ENCODE peak calls at places on chromosomes 6 and 20, in seven cellular contexts. E is esophagus muscularis mucosa, K is transverse colon, U is HCT116, H is suprapubic skin, Z is endothelial cell of umbilical vein, T is upper lobe of left lung. D is an unnamed sample.

GRCh38 chr6:116190550-116190949 is 63.3 kb downstream of the TSPYL4 start:
- DNase-seq in E (no peak), K (no peak), U (no peak), H (no peak), Z (no peak), T (no peak), D (no peak)

GRCh38 chr6:139433647-139434419 is 59.4 kb upstream of the CITED2 start:
- DNase-seq in E (no peak), K (peak; percentile 11), U (no peak), H (no peak), Z (peak; percentile 6), T (no peak), D (no peak)

GRCh38 chr6:44021628-44022295 is 105.5 kb downstream of the MRPL14 start:
- DNase-seq in E (no peak), K (peak; percentile 7), U (no peak), H (peak; percentile 52), Z (no peak), T (no peak), D (no peak)

GRCh38 chr6:11384531-11385309 is 152.3 kb upstream of the NEDD9 start:
- DNase-seq in E (no peak), K (no peak), U (no peak), H (no peak), Z (no peak), T (no peak), D (no peak)

GRCh38 chr20:58149412-58150091 is 78.9 kb downstream of the ANKRD60 start:
- DNase-seq in E (no peak), K (no peak), U (no peak), H (no peak), Z (no peak), T (no peak), D (no peak)

GRCh38 chr20:34165246-34165645 is 53.2 kb upstream of the EIF2S2 start:
- DNase-seq in E (no peak), K (no peak), U (no peak), H (no peak), Z (peak; percentile 69), T (no peak), D (no peak)

GRCh38 chr20:56343861-56344381 is 14.9 kb upstream of the FAM210B start:
- DNase-seq in E (no peak), K (peak; percentile 21), U (no peak), H (no peak), Z (peak; percentile 35), T (peak; percentile 40), D (no peak)

GRCh38 chr6:82178084-82178758 is 69.3 kb downstream of the IBTK start:
- DNase-seq in E (no peak), K (no peak), U (no peak), H (no peak), Z (peak; percentile 56), T (no peak), D (no peak)

GRCh38 chr20:61856626-61857413 is 208.9 kb downstream of the TAF4 start:
- DNase-seq in E (no peak), K (no peak), U (no peak), H (no peak), Z (no peak), T (no peak), D (no peak)

GRCh38 chr6:14016432-14016831 is 91.7 kb downstream of the RNF182 start:
- DNase-seq in E (no peak), K (no peak), U (no peak), H (no peak), Z (no peak), T (no peak), D (no peak)

GRCh38 chr6:51199272-51199671 is 380.6 kb downstream of the TFAP2B start:
- DNase-seq in E (no peak), K (no peak), U (no peak), H (no peak), Z (no peak), T (no peak), D (no peak)

GRCh38 chr6:7237653-7238190 is 75.3 kb downstream of the SSR1 start:
- DNase-seq in E (no peak), K (no peak), U (no peak), H (peak; percentile 11), Z (no peak), T (no peak), D (no peak)

GRCh38 chr6:105087571-105088211 is 92.1 kb downstream of the POPDC3 start:
- DNase-seq in E (no peak), K (peak; percentile 23), U (peak; percentile 41), H (no peak), Z (peak; percentile 54), T (peak; percentile 34), D (no peak)

GRCh38 chr6:163533443-163533842 is 118.9 kb downstream of the QKI start:
- DNase-seq in E (no peak), K (no peak), U (no peak), H (no peak), Z (peak; percentile 54), T (no peak), D (no peak)

GRCh38 chr6:92469429-92469828 is 949.9 kb downstream of the EPHA7 start:
- DNase-seq in E (no peak), K (no peak), U (no peak), H (no peak), Z (no peak), T (no peak), D (no peak)

GRCh38 chr6:28720357-28721231 is 194.9 kb downstream of the GPX5 start:
- DNase-seq in E (peak; percentile 53), K (no peak), U (no peak), H (no peak), Z (no peak), T (no peak), D (no peak)

GRCh38 chr6:149935246-149935645 is 6.6 kb upstream of the ULBP2 start:
- DNase-seq in E (no peak), K (no peak), U (no peak), H (no peak), Z (no peak), T (no peak), D (peak; percentile 79)

GRCh38 chr6:26445934-26446667 is 5.8 kb downstream of the BTN3A3 start:
- DNase-seq in E (no peak), K (no peak), U (no peak), H (no peak), Z (no peak), T (no peak), D (no peak)

GRCh38 chr20:2140561-2140960 is 38.9 kb downstream of the STK35 start:
- DNase-seq in E (no peak), K (peak; percentile 35), U (no peak), H (no peak), Z (no peak), T (peak; percentile 31), D (no peak)

GRCh38 chr6:158531970-158532369 is 27.9 kb upstream of the TMEM181 start:
- DNase-seq in E (no peak), K (no peak), U (no peak), H (no peak), Z (no peak), T (no peak), D (peak; percentile 58)

GRCh38 chr6:90274481-90275030 is 22.1 kb downstream of the BACH2 start:
- DNase-seq in E (no peak), K (peak; percentile 60), U (no peak), H (no peak), Z (no peak), T (peak; percentile 45), D (no peak)

GRCh38 chr6:21595951-21596378 is 2.4 kb downstream of the SOX4 start:
- DNase-seq in E (no peak), K (peak; percentile 23), U (no peak), H (no peak), Z (no peak), T (no peak), D (no peak)

GRCh38 chr6:21593412-21593926 is at the start of gene SOX4:
- DNase-seq in E (peak; percentile 97), K (peak; percentile 95), U (peak; percentile 93), H (peak; percentile 96), Z (peak; percentile 99), T (peak; percentile 94), D (no peak)

GRCh38 chr6:21593927-21594421 is 423 bp downstream of the SOX4 start:
- DNase-seq in E (no peak), K (peak; percentile 41), U (no peak), H (no peak), Z (no peak), T (peak; percentile 37), D (no peak)

GRCh38 chr6:21595265-21595950 is 1.9 kb downstream of the SOX4 start:
- DNase-seq in E (no peak), K (peak; percentile 45), U (no peak), H (peak; percentile 63), Z (no peak), T (peak; percentile 41), D (no peak)

GRCh38 chr6:21594427-21595264 is 1.1 kb downstream of the SOX4 start:
- DNase-seq in E (no peak), K (peak; percentile 60), U (no peak), H (peak; percentile 68), Z (peak; percentile 39), T (peak; percentile 48), D (peak; percentile 90)
- TF ChIP-seq POLR2A in E (no peak), K (peak; percentile 28), U (no peak), H (no peak), Z (no peak), T (no peak), D (no peak)

GRCh38 chr6:136251394-136251793 is 1.3 kb upstream of the MTFR2 start:
- DNase-seq in E (no peak), K (no peak), U (no peak), H (no peak), Z (peak; percentile 30), T (no peak), D (no peak)
- TF ChIP-seq POLR2AphosphoS5 in E (no peak), K (no peak), U (no peak), H (no peak), Z (no peak), T (no peak), D (no peak)

DNA sequence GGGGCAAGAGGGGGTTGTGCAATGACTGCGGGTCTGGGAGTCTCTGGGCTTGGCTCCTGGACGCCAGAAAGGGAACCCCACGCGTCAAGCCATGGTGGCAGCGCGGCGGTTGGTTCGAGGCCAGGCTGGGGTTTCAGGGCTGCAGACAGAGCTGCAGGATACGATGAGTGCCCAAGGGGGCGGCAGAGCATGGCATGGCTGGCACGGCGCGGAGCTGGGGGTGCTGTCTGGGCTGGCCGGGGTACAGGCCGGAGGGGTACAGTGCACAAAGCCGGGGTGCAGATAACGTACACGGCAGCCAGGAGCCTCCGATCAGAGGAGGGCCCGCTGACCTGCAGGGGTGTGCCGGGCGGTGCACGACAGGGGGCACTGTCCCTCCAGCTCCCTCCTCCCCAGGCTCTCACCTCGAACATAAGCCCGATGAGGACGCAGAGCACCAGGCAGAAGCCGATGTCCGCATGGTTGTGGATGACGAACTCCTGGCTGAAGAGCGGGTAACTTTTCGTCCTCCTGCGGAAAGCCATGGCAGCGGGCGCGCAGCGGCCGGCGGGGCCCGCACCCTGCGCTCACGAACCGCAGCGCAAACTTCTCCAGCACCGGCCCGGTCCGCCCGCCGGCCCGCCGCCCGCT is 353 bp downstream of the TRAM2 start:
- DNase-seq in E (no peak), K (peak; percentile 72), U (peak; percentile 65), H (peak; percentile 83), Z (peak; percentile 87), T (peak; percentile 70), D (no peak)
- TF ChIP-seq POLR2A in E (peak; percentile 68), K (peak; percentile 8), U (no peak), H (no peak), Z (peak; percentile 81), T (no peak), D (peak; percentile 79)

GRCh38 chr6:121441477-121441876 is 6.0 kb downstream of the GJA1 start:
- DNase-seq in E (no peak), K (no peak), U (no peak), H (no peak), Z (peak; percentile 42), T (no peak), D (no peak)
- TF ChIP-seq POLR2AphosphoS5 in E (no peak), K (no peak), U (no peak), H (no peak), Z (peak; percentile 22), T (no peak), D (no peak)

GRCh38 chr6:136822379-136823127 is at the start of gene PEX7:
- DNase-seq in E (peak; percentile 99), K (peak; percentile 91), U (peak; percentile 76), H (peak; percentile 94), Z (peak; percentile 92), T (peak; percentile 93), D (no peak)
- TF ChIP-seq POLR2A in E (peak; percentile 20), K (peak; percentile 55), U (peak; percentile 59), H (no peak), Z (peak; percentile 73), T (no peak), D (peak; percentile 36)

D was measured in vagina.